ENCODE peak calls at places on chromosomes 6 and 20, in four cellular contexts. One of them, this sample, is unnamed.

GRCh38 chr6:28474441-28475219 is 31.3 kb upstream of the ZSCAN23 start:
- DNase-seq in neuronal stem cell: peak
- DNase-seq in Kasumi-1: no peak
- DNase-seq in AG20443: peak
- DNase-seq in this sample: peak

GRCh38 chr20:1900321-1900791 is 5.1 kb downstream of the SIRPA start:
- DNase-seq in Kasumi-1: peak
- DNase-seq in neuronal stem cell: peak
- DNase-seq in AG20443: peak
- DNase-seq in this sample: peak

GRCh38 chr6:90347411-90347841 is 50.8 kb upstream of the BACH2 start:
- DNase-seq in Kasumi-1: no peak
- DNase-seq in neuronal stem cell: no peak
- DNase-seq in AG20443: no peak
- DNase-seq in this sample: no peak

GRCh38 chr20:47927385-47927851 is 142.1 kb upstream of the SULF2 start:
- DNase-seq in AG20443: no peak
- DNase-seq in neuronal stem cell: no peak
- DNase-seq in Kasumi-1: no peak
- DNase-seq in this sample: no peak

GRCh38 chr6:3751019-3751729 is at the start of gene PXDC1:
- DNase-seq in Kasumi-1: no peak
- DNase-seq in AG20443: no peak
- DNase-seq in neuronal stem cell: peak
- DNase-seq in this sample: peak

GRCh38 chr20:17694767-17695166 is 5.0 kb upstream of the BANF2 start:
- DNase-seq in Kasumi-1: no peak
- DNase-seq in AG20443: no peak
- DNase-seq in neuronal stem cell: no peak
- DNase-seq in this sample: no peak

GRCh38 chr20:32480361-32481199 is 104.6 kb downstream of the NOL4L start:
- DNase-seq in neuronal stem cell: no peak
- DNase-seq in Kasumi-1: no peak
- DNase-seq in AG20443: no peak
- DNase-seq in this sample: no peak

GRCh38 chr20:53247460-53248103 is 275.4 kb downstream of the TSHZ2 start:
- DNase-seq in AG20443: no peak
- DNase-seq in Kasumi-1: no peak
- DNase-seq in neuronal stem cell: no peak
- DNase-seq in this sample: no peak

GRCh38 chr20:2149507-2149906 is 47.9 kb downstream of the STK35 start:
- DNase-seq in AG20443: no peak
- DNase-seq in neuronal stem cell: no peak
- DNase-seq in Kasumi-1: no peak
- DNase-seq in this sample: no peak

This sample was measured in ACHN.